ENCODE peak calls at places on chromosomes 2 and 18, in eight cellular contexts. Z is stimulated activated CD4-positive, alpha-beta T cell treated with anti-CD3 and anti-CD28 coated beads, Interleukin-4, amount 100 ng/mL, for 24 hours; K is activated CD4-positive, alpha-beta T cell treated with anti-CD3 and anti-CD28 coated beads, Interleukin-2, amount 10 ng/mL, durations not matched to agents 7 days and 5 days; I is brain microvascular endothelial cell; C is CD8-positive, alpha-beta T cell; Y is aorta; L is HS-27A; E is ureter. H is an unnamed sample.

GRCh38 chr2:70029814-70030409 is 57.4 kb upstream of the PCBP1 start:
- DNase-seq in Z (no peak), K (no peak), I (peak), C (no peak), Y (peak), L (no peak), E (peak), H (no peak)

GRCh38 chr2:223596208-223596607 is 6.0 kb downstream of the SCG2 start:
- DNase-seq in Z (no peak), K (no peak), I (no peak), C (no peak), Y (no peak), L (no peak), E (no peak), H (no peak)

GRCh38 chr2:26860451-26860850 is 12.5 kb downstream of the DPYSL5 start:
- DNase-seq in Z (no peak), K (no peak), I (no peak), C (no peak), Y (no peak), L (no peak), E (no peak), H (no peak)

GRCh38 chr18:6294119-6294784 is 120.5 kb downstream of the L3MBTL4 start:
- DNase-seq in Z (no peak), K (no peak), I (peak), C (no peak), Y (peak), L (no peak), E (no peak), H (no peak)

GRCh38 chr18:47513036-47513435 is 261.6 kb upstream of the SKOR2 start:
- DNase-seq in Z (no peak), K (no peak), I (no peak), C (no peak), Y (no peak), L (no peak), E (no peak), H (no peak)

GRCh38 chr2:216678813-216679657 is 16.3 kb downstream of the IGFBP5 start:
- DNase-seq in Z (no peak), K (no peak), I (no peak), C (no peak), Y (peak), L (no peak), E (no peak), H (no peak)

GRCh38 chr18:27404855-27405254 is 219.7 kb upstream of the CHST9 start:
- DNase-seq in Z (no peak), K (no peak), I (no peak), C (no peak), Y (no peak), L (no peak), E (no peak), H (no peak)

GRCh38 chr18:6543330-6543908 is 128.7 kb upstream of the L3MBTL4 start:
- DNase-seq in Z (no peak), K (no peak), I (no peak), C (no peak), Y (no peak), L (no peak), E (no peak), H (no peak)

GRCh38 chr2:235156055-235156454 is 204.2 kb downstream of the SH3BP4 start:
- DNase-seq in Z (no peak), K (no peak), I (no peak), C (no peak), Y (no peak), L (no peak), E (no peak), H (no peak)

GRCh38 chr2:231512222-231512621 is 18.0 kb downstream of the NMUR1 start:
- DNase-seq in Z (no peak), K (no peak), I (peak), C (no peak), Y (no peak), L (no peak), E (no peak), H (no peak)

GRCh38 chr2:208653383-208653782 is 246.8 kb downstream of the PTH2R start:
- DNase-seq in Z (no peak), K (no peak), I (no peak), C (no peak), Y (no peak), L (no peak), E (no peak), H (no peak)

GRCh38 chr2:188892632-188893031 is 81.5 kb upstream of the COL3A1 start:
- DNase-seq in Z (no peak), K (no peak), I (no peak), C (no peak), Y (no peak), L (no peak), E (no peak), H (no peak)

GRCh38 chr2:172440795-172441194 is 13.4 kb downstream of the ITGA6 start:
- DNase-seq in Z (no peak), K (peak), I (no peak), C (no peak), Y (no peak), L (no peak), E (no peak), H (no peak)

GRCh38 chr2:148259674-148260073 is 238.8 kb downstream of the MBD5 start:
- DNase-seq in Z (no peak), K (no peak), I (no peak), C (no peak), Y (no peak), L (no peak), E (no peak), H (no peak)

GRCh38 chr2:181962142-181962541 is 23.5 kb upstream of the PPP1R1C start:
- DNase-seq in Z (no peak), K (no peak), I (no peak), C (no peak), Y (no peak), L (no peak), E (no peak), H (no peak)

GRCh38 chr18:8003878-8004675 is 437.0 kb downstream of the PTPRM start:
- DNase-seq in Z (no peak), K (no peak), I (peak), C (no peak), Y (no peak), L (no peak), E (no peak), H (no peak)

GRCh38 chr2:96931966-96932365 is 54.4 kb downstream of the FAM178B start:
- DNase-seq in Z (no peak), K (no peak), I (no peak), C (no peak), Y (peak), L (no peak), E (no peak), H (no peak)

GRCh38 chr2:110679337-110679707 is 1.5 kb upstream of the BUB1 start:
- DNase-seq in Z (no peak), K (no peak), I (peak), C (no peak), Y (no peak), L (no peak), E (no peak), H (no peak)

GRCh38 chr2:200905618-200906296 is 16.6 kb downstream of the NIF3L1 start:
- DNase-seq in Z (peak), K (peak), I (peak), C (peak), Y (peak), L (no peak), E (peak), H (peak)

GRCh38 chr2:219611866-219612604 is 14.4 kb downstream of the STK11IP start:
- DNase-seq in Z (no peak), K (no peak), I (no peak), C (no peak), Y (no peak), L (no peak), E (no peak), H (no peak)

GRCh38 chr2:12931211-12931844 is 214.6 kb downstream of the TRIB2 start:
- DNase-seq in Z (no peak), K (no peak), I (no peak), C (no peak), Y (no peak), L (peak), E (no peak), H (no peak)